ENCODE peak calls at places on chromosomes 12 and 14, in nine cellular contexts. M is NCI-H146, B is NAMALWA, A is HuH-7.5, Q is bronchial epithelial cell, L is GM13976, J is EL, G is head of caudate nucleus, W is T-helper 1 cell. T is an unnamed sample.

GRCh38 chr12:79555006-79555925 is 135.5 kb downstream of the PAWR start:
- DNase-seq in Q (peak), G (no peak), A (peak), B (peak), W (no peak), J (peak), L (no peak), M (no peak), T (peak)

GRCh38 chr12:122884091-122884826 is 11.7 kb downstream of the VPS37B start:
- DNase-seq in W (no peak), L (no peak), G (no peak), J (no peak), A (no peak), B (no peak), Q (no peak), M (no peak), T (no peak)

GRCh38 chr12:130775953-130776856 is 60.1 kb upstream of the RIMBP2 start:
- DNase-seq in J (peak), G (peak), W (no peak), A (peak), B (no peak), M (peak), L (peak), Q (peak), T (peak)

GRCh38 chr14:58297412-58297761 is 968 bp upstream of the ARID4A start:
- DNase-seq in W (no peak), A (no peak), L (no peak), B (no peak), Q (peak), M (no peak), G (no peak), J (no peak), T (peak)

GRCh38 chr12:122871851-122872785 is 23.8 kb downstream of the VPS37B start:
- DNase-seq in J (peak), G (no peak), Q (peak), B (peak), M (peak), L (peak), W (no peak), A (no peak), T (no peak)

GRCh38 chr14:51652168-51653095 is 722 bp downstream of the FRMD6 start:
- DNase-seq in B (peak), L (peak), Q (no peak), G (peak), J (no peak), W (peak), A (peak), M (no peak), T (no peak)

GRCh38 chr12:131788070-131788469 is 40.1 kb upstream of the MMP17 start:
- DNase-seq in B (no peak), Q (no peak), L (no peak), J (no peak), A (no peak), M (no peak), W (no peak), G (no peak), T (no peak)

GRCh38 chr14:38108681-38109080 is 99.0 kb upstream of the SSTR1 start:
- DNase-seq in L (no peak), A (no peak), Q (no peak), J (peak), W (no peak), B (no peak), M (no peak), G (no peak), T (no peak)

GRCh38 chr12:119988440-119988787 is 622 bp upstream of the BICDL1 start:
- DNase-seq in Q (peak), W (no peak), B (no peak), A (no peak), L (no peak), J (peak), G (no peak), M (no peak), T (peak)

GRCh38 chr12:121581681-121582439 is 1.0 kb upstream of the KDM2B start:
- DNase-seq in B (no peak), L (no peak), M (peak), W (no peak), G (no peak), J (peak), Q (no peak), A (no peak), T (no peak)

GRCh38 chr12:92235703-92236472 is 90.2 kb upstream of the BTG1 start:
- DNase-seq in G (no peak), B (no peak), J (no peak), W (no peak), L (no peak), Q (no peak), M (no peak), A (no peak), T (no peak)

GRCh38 chr14:25178255-25178654 is 128.3 kb upstream of the STXBP6 start:
- DNase-seq in J (no peak), W (no peak), M (no peak), L (no peak), G (no peak), A (no peak), Q (peak), B (no peak), T (no peak)

GRCh38 chr12:42161529-42161928 is 16.9 kb upstream of the GXYLT1 start:
- DNase-seq in Q (no peak), W (no peak), B (no peak), A (no peak), J (no peak), M (no peak), L (no peak), G (no peak), T (no peak)

GRCh38 chr12:72829838-72830237 is 557.7 kb downstream of the TRHDE start:
- DNase-seq in M (no peak), A (no peak), B (no peak), J (no peak), Q (no peak), W (no peak), L (no peak), G (no peak), T (no peak)

GRCh38 chr12:106084048-106084671 is 54.6 kb downstream of the NUAK1 start:
- DNase-seq in J (peak), L (no peak), W (no peak), B (no peak), G (no peak), M (no peak), Q (no peak), A (no peak), T (no peak)